ENCODE peak calls at places on chromosome 17, in four cellular contexts. One of them, this sample, is unnamed. For H3K9me3, the result is how much of the 10 kb centered on the place peaks cover.

GRCh38 chr17:19579192-19579668 is 45.6 kb downstream of the SLC47A1 start:
- DNase-seq in endothelial cell of umbilical vein: no peak
- DNase-seq in GM12878: no peak
- DNase-seq in IMR-90: no peak
- DNase-seq in this sample: no peak

GRCh38 chr17:42562845-42563509 is 1.0 kb downstream of the COASY start:
- DNase-seq in GM12878: no peak
- DNase-seq in endothelial cell of umbilical vein: no peak
- DNase-seq in IMR-90: peak
- DNase-seq in this sample: peak

GRCh38 chr17:80612997-80613731 is 68.5 kb downstream of the RPTOR start:
- DNase-seq in IMR-90: no peak
- DNase-seq in GM12878: no peak
- DNase-seq in endothelial cell of umbilical vein: no peak
- DNase-seq in this sample: no peak

GRCh38 chr17:1294157-1294717 is 14.8 kb downstream of the TRARG1 start:
- DNase-seq in endothelial cell of umbilical vein: no peak
- DNase-seq in GM12878: no peak
- DNase-seq in IMR-90: no peak
- DNase-seq in this sample: no peak

GRCh38 chr17:44850025-44850424 is 2.3 kb downstream of the HIGD1B start:
- DNase-seq in endothelial cell of umbilical vein: no peak
- DNase-seq in IMR-90: no peak
- DNase-seq in GM12878: no peak
- DNase-seq in this sample: no peak

GRCh38 chr17:46163316-46163715 is 29.9 kb downstream of the KANSL1 start:
- DNase-seq in GM12878: no peak
- DNase-seq in IMR-90: no peak
- DNase-seq in endothelial cell of umbilical vein: no peak
- DNase-seq in this sample: no peak

GRCh38 chr17:64115043-64115698 is 14.8 kb downstream of the ERN1 start:
- DNase-seq in IMR-90: no peak
- DNase-seq in endothelial cell of umbilical vein: no peak
- DNase-seq in GM12878: no peak
- DNase-seq in this sample: no peak

GRCh38 chr17:81865733-81866439 is 5.3 kb downstream of the ARHGDIA start:
- DNase-seq in endothelial cell of umbilical vein: no peak
- DNase-seq in IMR-90: no peak
- DNase-seq in GM12878: no peak
- DNase-seq in this sample: no peak

GRCh38 chr17:77331161-77331864 is 190.5 kb downstream of the SEC14L1 start:
- DNase-seq in GM12878: peak
- DNase-seq in IMR-90: peak
- DNase-seq in endothelial cell of umbilical vein: peak
- DNase-seq in this sample: peak

GRCh38 chr17:4771519-4772234 is at the start of gene TM4SF5:
- DNase-seq in IMR-90: no peak
- DNase-seq in GM12878: no peak
- DNase-seq in endothelial cell of umbilical vein: no peak
- DNase-seq in this sample: no peak

GRCh38 chr17:33463887-33464286 is 170.8 kb upstream of the ASIC2 start:
- DNase-seq in GM12878: no peak
- DNase-seq in IMR-90: no peak
- DNase-seq in endothelial cell of umbilical vein: no peak
- DNase-seq in this sample: no peak

GRCh38 chr17:5467416-5467815 is 1.4 kb downstream of the DHX33 start:
- DNase-seq in GM12878: no peak
- DNase-seq in endothelial cell of umbilical vein: peak
- DNase-seq in IMR-90: no peak
- DNase-seq in this sample: no peak

GRCh38 chr17:75832652-75833400 is 11.4 kb downstream of the UNC13D start:
- DNase-seq in endothelial cell of umbilical vein: no peak
- DNase-seq in IMR-90: no peak
- DNase-seq in GM12878: no peak
- DNase-seq in this sample: no peak

GRCh38 chr17:75830168-75831031 is 13.8 kb downstream of the UNC13D start:
- DNase-seq in endothelial cell of umbilical vein: no peak
- DNase-seq in GM12878: no peak
- DNase-seq in IMR-90: no peak
- DNase-seq in this sample: peak

GRCh38 chr17:75834279-75834920 is 9.8 kb downstream of the UNC13D start:
- DNase-seq in IMR-90: no peak
- DNase-seq in GM12878: no peak
- DNase-seq in endothelial cell of umbilical vein: no peak
- DNase-seq in this sample: no peak

GRCh38 chr17:75831032-75831567 is 13.1 kb downstream of the UNC13D start:
- DNase-seq in endothelial cell of umbilical vein: no peak
- DNase-seq in IMR-90: no peak
- DNase-seq in GM12878: no peak
- DNase-seq in this sample: peak

DNA sequence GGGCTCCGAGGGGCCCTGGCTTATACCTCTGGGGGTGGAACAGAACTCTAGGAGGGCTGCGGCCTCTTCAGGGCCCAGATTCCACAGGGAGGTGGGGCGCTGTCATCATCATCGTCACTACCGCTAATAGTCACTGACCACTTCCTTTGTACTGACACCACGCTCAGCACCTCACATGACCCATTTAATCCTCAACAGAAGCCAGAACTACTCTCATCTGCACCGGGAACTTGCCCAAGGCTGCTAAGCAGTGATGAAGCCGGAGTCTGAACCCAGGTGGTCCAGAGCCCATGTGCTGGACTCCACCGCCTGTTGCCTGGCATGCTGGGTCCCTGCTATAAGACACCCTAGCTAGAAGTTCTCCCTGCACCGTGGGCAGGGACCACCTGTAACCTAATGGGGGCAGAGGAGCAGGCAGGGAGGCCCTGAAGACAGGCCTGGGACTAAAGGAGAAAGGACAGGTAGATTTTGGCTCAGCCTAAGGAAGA is 12.0 kb downstream of the UNC13D start:
- DNase-seq in IMR-90: peak
- DNase-seq in GM12878: no peak
- DNase-seq in endothelial cell of umbilical vein: no peak
- DNase-seq in this sample: no peak
- TF ChIP-seq FOS in IMR-90: no peak
- TF ChIP-seq FOS in GM12878: no peak
- TF ChIP-seq FOS in endothelial cell of umbilical vein: no peak
- TF ChIP-seq FOS in this sample: no peak

DNA sequence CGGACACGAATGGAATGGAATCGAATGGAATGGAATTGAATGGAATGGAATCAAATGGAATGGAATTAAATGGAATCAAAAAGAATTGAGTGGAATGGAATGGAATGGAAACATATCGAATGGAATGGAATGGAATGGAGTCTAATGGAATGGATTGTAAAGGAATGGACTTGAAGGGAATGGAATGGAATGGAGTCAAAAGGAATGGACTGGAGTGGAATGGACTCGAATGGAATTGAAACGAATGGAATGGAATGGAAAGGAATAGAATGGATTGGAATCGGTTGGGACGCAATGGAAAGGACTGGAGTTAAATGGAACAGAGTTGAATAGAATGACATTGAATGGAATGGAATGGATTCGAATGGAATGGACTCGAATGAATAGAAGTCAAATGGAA is 486.9 kb upstream of the WSB1 start:
- DNase-seq in GM12878: no peak
- DNase-seq in IMR-90: no peak
- DNase-seq in endothelial cell of umbilical vein: no peak
- DNase-seq in this sample: no peak
- H3K9me3 ChIP-seq in GM12878: under half
- H3K9me3 ChIP-seq in IMR-90: under half
- H3K9me3 ChIP-seq in endothelial cell of umbilical vein: under half
- H3K9me3 ChIP-seq in this sample: under half

DNA sequence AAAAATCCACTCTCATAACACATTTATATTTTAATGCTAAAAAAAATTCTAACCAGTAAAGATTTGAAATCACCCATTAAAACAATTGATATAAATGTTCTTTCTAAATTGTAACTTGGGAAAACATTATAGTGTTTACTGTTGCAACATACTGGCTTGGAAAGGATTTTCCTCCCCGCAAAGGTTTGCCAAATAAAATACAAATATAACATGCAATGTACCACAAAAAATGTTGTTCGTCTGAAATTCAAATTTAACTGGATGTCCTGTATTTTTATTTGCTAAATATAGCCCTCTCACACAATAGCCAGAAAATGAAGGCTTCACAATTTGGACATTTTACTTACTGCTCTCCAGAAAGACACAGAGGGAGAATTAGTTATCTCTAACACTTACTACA is 743.8 kb downstream of the KCNJ2 start:
- DNase-seq in endothelial cell of umbilical vein: no peak
- DNase-seq in GM12878: no peak
- DNase-seq in IMR-90: peak
- DNase-seq in this sample: no peak
- TF ChIP-seq FOS in endothelial cell of umbilical vein: no peak
- TF ChIP-seq FOS in GM12878: no peak
- TF ChIP-seq FOS in IMR-90: no peak
- TF ChIP-seq FOS in this sample: no peak

GRCh38 chr17:28071891-28072606 is 29.6 kb downstream of the NLK start:
- DNase-seq in GM12878: no peak
- DNase-seq in IMR-90: no peak
- DNase-seq in endothelial cell of umbilical vein: no peak
- DNase-seq in this sample: no peak
- H3K9me3 ChIP-seq in GM12878: under half
- H3K9me3 ChIP-seq in IMR-90: under half
- H3K9me3 ChIP-seq in endothelial cell of umbilical vein: under half
- H3K9me3 ChIP-seq in this sample: under half

GRCh38 chr17:59897090-59897489 is 4.2 kb downstream of the RPS6KB1 start:
- DNase-seq in endothelial cell of umbilical vein: no peak
- DNase-seq in IMR-90: peak
- DNase-seq in GM12878: no peak
- DNase-seq in this sample: no peak
- TF ChIP-seq FOS in endothelial cell of umbilical vein: no peak
- TF ChIP-seq FOS in IMR-90: no peak
- TF ChIP-seq FOS in GM12878: no peak
- TF ChIP-seq FOS in this sample: no peak

DNA sequence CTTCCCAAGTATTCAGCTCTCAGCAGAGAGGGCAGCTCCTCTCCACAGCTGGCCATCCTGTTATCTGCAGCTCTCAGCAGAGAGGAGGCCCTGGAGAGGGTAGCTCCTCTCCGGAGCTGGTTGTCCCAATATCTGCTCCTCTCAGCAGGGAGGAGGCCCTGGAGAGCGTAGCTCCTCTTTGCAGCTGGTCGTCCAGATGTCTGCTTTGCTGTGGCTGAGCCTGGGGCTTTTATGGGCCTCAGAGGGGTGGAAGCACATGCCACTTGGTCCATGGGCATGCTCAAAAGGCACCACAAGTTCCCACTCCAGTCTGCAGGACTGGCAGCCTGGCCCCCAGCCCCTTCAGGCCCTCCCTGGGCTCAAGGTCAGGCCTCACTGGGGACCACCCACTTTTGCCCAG is 314.3 kb downstream of the KCNJ2 start:
- DNase-seq in IMR-90: no peak
- DNase-seq in endothelial cell of umbilical vein: no peak
- DNase-seq in GM12878: no peak
- DNase-seq in this sample: peak
- H3K9me3 ChIP-seq in IMR-90: under half
- H3K9me3 ChIP-seq in endothelial cell of umbilical vein: under half
- H3K9me3 ChIP-seq in GM12878: under half
- H3K9me3 ChIP-seq in this sample: under half

GRCh38 chr17:82875418-82875856 is 35.6 kb upstream of the ZNF750 start:
- DNase-seq in GM12878: no peak
- DNase-seq in IMR-90: no peak
- DNase-seq in endothelial cell of umbilical vein: peak
- DNase-seq in this sample: no peak

GRCh38 chr17:82876149-82876548 is 36.3 kb upstream of the ZNF750 start:
- DNase-seq in endothelial cell of umbilical vein: peak
- DNase-seq in IMR-90: peak
- DNase-seq in GM12878: no peak
- DNase-seq in this sample: peak

GRCh38 chr17:82879241-82879640 is 39.4 kb upstream of the ZNF750 start:
- DNase-seq in endothelial cell of umbilical vein: no peak
- DNase-seq in IMR-90: no peak
- DNase-seq in GM12878: no peak
- DNase-seq in this sample: no peak

GRCh38 chr17:82878545-82878944 is 38.7 kb upstream of the ZNF750 start:
- DNase-seq in endothelial cell of umbilical vein: no peak
- DNase-seq in IMR-90: no peak
- DNase-seq in GM12878: no peak
- DNase-seq in this sample: no peak

DNA sequence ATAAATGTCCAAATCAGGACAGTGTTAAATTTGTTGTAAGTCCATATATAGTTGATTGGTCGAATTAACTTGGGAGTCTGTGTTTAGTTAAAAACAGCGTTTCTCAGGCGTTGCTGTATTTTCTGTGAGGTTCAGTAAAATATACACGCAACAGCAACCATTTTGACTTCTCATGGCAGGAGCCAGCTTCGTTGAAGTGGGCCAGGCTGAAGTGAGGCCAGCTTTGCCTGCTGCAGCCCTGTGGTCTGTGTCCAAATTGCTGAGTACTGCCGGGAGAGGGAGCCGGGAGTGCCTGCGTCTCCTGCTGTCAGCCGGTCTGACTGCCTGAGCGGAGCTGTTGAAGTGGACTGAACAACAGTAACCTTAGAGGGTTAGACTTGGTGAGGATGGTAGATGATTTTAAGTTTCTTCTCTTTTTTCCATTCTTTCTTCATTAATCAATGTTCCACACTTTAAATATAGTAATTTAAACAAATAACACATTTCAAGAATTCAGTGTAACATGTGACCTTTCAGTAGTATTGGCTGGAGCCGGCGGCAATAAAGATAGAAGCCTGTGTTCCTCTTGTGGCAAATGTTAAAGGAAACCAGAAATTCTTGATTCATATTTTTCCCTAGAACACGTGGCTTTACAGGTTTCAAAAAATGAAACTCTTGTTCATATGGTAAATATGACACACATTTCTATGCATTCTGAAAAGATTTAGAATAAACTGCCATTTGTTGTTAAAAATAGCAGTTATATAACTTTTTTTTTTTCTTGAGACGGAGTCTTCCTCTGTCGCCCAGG is 37.0 kb upstream of the ZNF750 start:
- DNase-seq in IMR-90: peak
- DNase-seq in endothelial cell of umbilical vein: peak
- DNase-seq in GM12878: no peak
- DNase-seq in this sample: peak
- TF ChIP-seq FOS in IMR-90: no peak
- TF ChIP-seq FOS in endothelial cell of umbilical vein: no peak
- TF ChIP-seq FOS in GM12878: no peak
- TF ChIP-seq FOS in this sample: no peak